ENCODE peak calls at places on chromosomes 2 and 18, in four cellular contexts. One of them, this sample, is unnamed.

GRCh38 chr18:76064998-76065397 is 430.0 kb downstream of the ZNF516 start:
- DNase-seq in fibroblast of mammary gland: no peak
- DNase-seq in brain microvascular endothelial cell: no peak
- DNase-seq in epithelial cell of esophagus: no peak
- DNase-seq in this sample: peak; percentile 27

GRCh38 chr2:241985986-241986329 is 116.4 kb downstream of the RTP5 start:
- DNase-seq in fibroblast of mammary gland: no peak
- DNase-seq in brain microvascular endothelial cell: no peak
- DNase-seq in epithelial cell of esophagus: no peak
- DNase-seq in this sample: no peak

GRCh38 chr2:110948027-110948687 is 172.6 kb upstream of the BCL2L11 start:
- DNase-seq in brain microvascular endothelial cell: no peak
- DNase-seq in fibroblast of mammary gland: peak; percentile 38
- DNase-seq in epithelial cell of esophagus: no peak
- DNase-seq in this sample: no peak

GRCh38 chr2:228417966-228418365 is 236.5 kb upstream of the SPHKAP start:
- DNase-seq in fibroblast of mammary gland: no peak
- DNase-seq in epithelial cell of esophagus: peak; percentile 29
- DNase-seq in brain microvascular endothelial cell: no peak
- DNase-seq in this sample: no peak

GRCh38 chr2:7071916-7072556 is 154.8 kb downstream of the RNF144A start:
- DNase-seq in fibroblast of mammary gland: no peak
- DNase-seq in brain microvascular endothelial cell: no peak
- DNase-seq in epithelial cell of esophagus: no peak
- DNase-seq in this sample: no peak

GRCh38 chr2:11498126-11498473 is 32.1 kb upstream of the E2F6 start:
- DNase-seq in brain microvascular endothelial cell: no peak
- DNase-seq in epithelial cell of esophagus: no peak
- DNase-seq in fibroblast of mammary gland: no peak
- DNase-seq in this sample: no peak

GRCh38 chr2:74877781-74878433 is 44.0 kb downstream of the HK2 start:
- DNase-seq in epithelial cell of esophagus: no peak
- DNase-seq in fibroblast of mammary gland: no peak
- DNase-seq in brain microvascular endothelial cell: no peak
- DNase-seq in this sample: no peak

GRCh38 chr2:174235680-174236079 is 12.7 kb downstream of the OLA1 start:
- DNase-seq in epithelial cell of esophagus: no peak
- DNase-seq in fibroblast of mammary gland: peak; percentile 25
- DNase-seq in brain microvascular endothelial cell: peak; percentile 11
- DNase-seq in this sample: no peak

GRCh38 chr2:134706587-134707329 is 12.0 kb downstream of the TMEM163 start:
- DNase-seq in brain microvascular endothelial cell: no peak
- DNase-seq in epithelial cell of esophagus: no peak
- DNase-seq in fibroblast of mammary gland: no peak
- DNase-seq in this sample: no peak

GRCh38 chr2:142217804-142218203 is 87.0 kb upstream of the LRP1B start:
- DNase-seq in brain microvascular endothelial cell: peak; percentile 34
- DNase-seq in epithelial cell of esophagus: peak; percentile 54
- DNase-seq in fibroblast of mammary gland: peak; percentile 7
- DNase-seq in this sample: no peak

GRCh38 chr2:120308038-120308910 is 37.7 kb upstream of the INHBB start:
- DNase-seq in fibroblast of mammary gland: peak; percentile 62
- DNase-seq in epithelial cell of esophagus: no peak
- DNase-seq in brain microvascular endothelial cell: no peak
- DNase-seq in this sample: no peak

GRCh38 chr2:59900728-59901452 is 652.6 kb downstream of the BCL11A start:
- DNase-seq in fibroblast of mammary gland: no peak
- DNase-seq in epithelial cell of esophagus: no peak
- DNase-seq in brain microvascular endothelial cell: no peak
- DNase-seq in this sample: no peak

GRCh38 chr2:204425821-204426220 is 119.5 kb upstream of the PARD3B start:
- DNase-seq in brain microvascular endothelial cell: no peak
- DNase-seq in fibroblast of mammary gland: no peak
- DNase-seq in epithelial cell of esophagus: no peak
- DNase-seq in this sample: no peak

GRCh38 chr2:143936758-143937562 is 583.0 kb downstream of the ZEB2 start:
- DNase-seq in fibroblast of mammary gland: peak; percentile 30
- DNase-seq in epithelial cell of esophagus: peak; percentile 39
- DNase-seq in brain microvascular endothelial cell: no peak
- DNase-seq in this sample: peak; percentile 78

GRCh38 chr18:40485318-40485717 is 1469.7 kb upstream of the PIK3C3 start:
- DNase-seq in fibroblast of mammary gland: peak; percentile 27
- DNase-seq in brain microvascular endothelial cell: peak; percentile 81
- DNase-seq in epithelial cell of esophagus: peak; percentile 30
- DNase-seq in this sample: no peak

GRCh38 chr2:162919111-162919510 is 80.5 kb upstream of the KCNH7 start:
- DNase-seq in fibroblast of mammary gland: no peak
- DNase-seq in brain microvascular endothelial cell: no peak
- DNase-seq in epithelial cell of esophagus: no peak
- DNase-seq in this sample: no peak

GRCh38 chr18:72623444-72623843 is 79.3 kb upstream of the CBLN2 start:
- DNase-seq in fibroblast of mammary gland: no peak
- DNase-seq in brain microvascular endothelial cell: no peak
- DNase-seq in epithelial cell of esophagus: no peak
- DNase-seq in this sample: no peak

GRCh38 chr2:156319811-156320490 is 12.6 kb downstream of the NR4A2 start:
- DNase-seq in epithelial cell of esophagus: no peak
- DNase-seq in brain microvascular endothelial cell: no peak
- DNase-seq in fibroblast of mammary gland: peak; percentile 46
- DNase-seq in this sample: no peak

GRCh38 chr2:88211005-88211808 is 41.1 kb downstream of the THNSL2 start:
- DNase-seq in epithelial cell of esophagus: no peak
- DNase-seq in fibroblast of mammary gland: no peak
- DNase-seq in brain microvascular endothelial cell: no peak
- DNase-seq in this sample: no peak

GRCh38 chr2:186303091-186303490 is 183.0 kb upstream of the ZC3H15 start:
- DNase-seq in fibroblast of mammary gland: no peak
- DNase-seq in epithelial cell of esophagus: peak; percentile 83
- DNase-seq in brain microvascular endothelial cell: no peak
- DNase-seq in this sample: no peak

GRCh38 chr2:146561996-146562395 is 1282.8 kb upstream of the ACVR2A start:
- DNase-seq in brain microvascular endothelial cell: no peak
- DNase-seq in epithelial cell of esophagus: no peak
- DNase-seq in fibroblast of mammary gland: no peak
- DNase-seq in this sample: no peak

GRCh38 chr2:8445580-8445979 is 236.3 kb upstream of the ID2 start:
- DNase-seq in brain microvascular endothelial cell: no peak
- DNase-seq in fibroblast of mammary gland: no peak
- DNase-seq in epithelial cell of esophagus: no peak
- DNase-seq in this sample: peak; percentile 14

GRCh38 chr2:50476174-50476573 is 555.8 kb downstream of the NRXN1 start:
- DNase-seq in fibroblast of mammary gland: no peak
- DNase-seq in brain microvascular endothelial cell: no peak
- DNase-seq in epithelial cell of esophagus: peak; percentile 11
- DNase-seq in this sample: no peak
- TF ChIP-seq CTCF in fibroblast of mammary gland: no peak
- TF ChIP-seq CTCF in brain microvascular endothelial cell: peak; percentile 34
- TF ChIP-seq CTCF in epithelial cell of esophagus: peak; percentile 41
- TF ChIP-seq CTCF in this sample: no peak

DNA sequence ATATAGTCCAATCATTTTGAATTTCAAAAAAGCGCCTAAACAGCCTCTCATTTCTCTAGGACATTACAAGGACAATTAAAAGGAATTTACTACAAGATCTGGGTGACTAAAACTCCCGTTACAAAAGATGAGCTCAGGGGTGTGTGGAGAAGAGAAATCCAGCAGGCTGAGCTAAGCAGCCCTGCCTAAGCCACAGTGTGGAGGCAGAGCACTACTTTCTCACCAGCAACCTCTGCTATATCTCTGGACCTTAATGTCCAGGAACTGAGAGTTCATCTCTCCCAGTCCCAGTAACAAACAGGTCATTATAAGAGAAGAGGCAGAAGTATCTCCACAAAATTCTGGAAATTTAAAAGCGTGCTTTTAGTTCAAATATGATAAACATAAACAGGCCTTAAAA is 18.9 kb upstream of the ANKRD62 start:
- DNase-seq in brain microvascular endothelial cell: peak; percentile 21
- DNase-seq in epithelial cell of esophagus: no peak
- DNase-seq in fibroblast of mammary gland: peak; percentile 18
- DNase-seq in this sample: no peak
- TF ChIP-seq CTCF in brain microvascular endothelial cell: peak; percentile 46
- TF ChIP-seq CTCF in epithelial cell of esophagus: peak; percentile 49
- TF ChIP-seq CTCF in fibroblast of mammary gland: peak; percentile 7
- TF ChIP-seq CTCF in this sample: no peak

GRCh38 chr2:234966340-234966739 is 14.5 kb downstream of the SH3BP4 start:
- DNase-seq in epithelial cell of esophagus: no peak
- DNase-seq in brain microvascular endothelial cell: no peak
- DNase-seq in fibroblast of mammary gland: no peak
- DNase-seq in this sample: no peak

GRCh38 chr2:234967874-234968208 is 16.0 kb downstream of the SH3BP4 start:
- DNase-seq in brain microvascular endothelial cell: no peak
- DNase-seq in fibroblast of mammary gland: no peak
- DNase-seq in epithelial cell of esophagus: no peak
- DNase-seq in this sample: no peak

GRCh38 chr2:234969329-234970157 is 17.7 kb downstream of the SH3BP4 start:
- DNase-seq in epithelial cell of esophagus: no peak
- DNase-seq in brain microvascular endothelial cell: no peak
- DNase-seq in fibroblast of mammary gland: no peak
- DNase-seq in this sample: no peak

GRCh38 chr2:234968633-234969328 is 17.0 kb downstream of the SH3BP4 start:
- DNase-seq in brain microvascular endothelial cell: no peak
- DNase-seq in epithelial cell of esophagus: no peak
- DNase-seq in fibroblast of mammary gland: no peak
- DNase-seq in this sample: no peak

GRCh38 chr2:234967201-234967873 is 15.5 kb downstream of the SH3BP4 start:
- DNase-seq in brain microvascular endothelial cell: no peak
- DNase-seq in fibroblast of mammary gland: no peak
- DNase-seq in epithelial cell of esophagus: no peak
- DNase-seq in this sample: no peak
- TF ChIP-seq CTCF in brain microvascular endothelial cell: no peak
- TF ChIP-seq CTCF in fibroblast of mammary gland: no peak
- TF ChIP-seq CTCF in epithelial cell of esophagus: no peak
- TF ChIP-seq CTCF in this sample: no peak

GRCh38 chr2:70613510-70613909 is 59.9 kb upstream of the TGFA start:
- DNase-seq in fibroblast of mammary gland: no peak
- DNase-seq in brain microvascular endothelial cell: no peak
- DNase-seq in epithelial cell of esophagus: peak; percentile 24
- DNase-seq in this sample: no peak

GRCh38 chr2:70619167-70619566 is 65.5 kb upstream of the TGFA start:
- DNase-seq in epithelial cell of esophagus: no peak
- DNase-seq in fibroblast of mammary gland: no peak
- DNase-seq in brain microvascular endothelial cell: no peak
- DNase-seq in this sample: no peak

GRCh38 chr2:70620020-70620419 is 66.4 kb upstream of the TGFA start:
- DNase-seq in fibroblast of mammary gland: no peak
- DNase-seq in brain microvascular endothelial cell: no peak
- DNase-seq in epithelial cell of esophagus: no peak
- DNase-seq in this sample: no peak

GRCh38 chr2:70616168-70616694 is 62.6 kb upstream of the TGFA start:
- DNase-seq in epithelial cell of esophagus: peak; percentile 98
- DNase-seq in fibroblast of mammary gland: no peak
- DNase-seq in brain microvascular endothelial cell: no peak
- DNase-seq in this sample: no peak

GRCh38 chr2:70615222-70615621 is 61.6 kb upstream of the TGFA start:
- DNase-seq in epithelial cell of esophagus: no peak
- DNase-seq in brain microvascular endothelial cell: no peak
- DNase-seq in fibroblast of mammary gland: no peak
- DNase-seq in this sample: no peak
- TF ChIP-seq CTCF in epithelial cell of esophagus: no peak
- TF ChIP-seq CTCF in brain microvascular endothelial cell: no peak
- TF ChIP-seq CTCF in fibroblast of mammary gland: no peak
- TF ChIP-seq CTCF in this sample: no peak

This sample was measured in nephron progenitor cell.